ENCODE peak calls at places on chromosomes 13 and 19, in four cellular contexts. K is AG09319, O is AG04449, X is uterus. T is an unnamed sample.

GRCh38 chr13:111347438-111347837 is 27.0 kb downstream of the TEX29 start:
- DNase-seq in O (no peak), X (no peak), K (no peak), T (no peak)

GRCh38 chr13:103099894-103100293 is 33.7 kb upstream of the SLC10A2 start:
- DNase-seq in O (no peak), K (no peak), X (no peak), T (no peak)

GRCh38 chr13:109158383-109158782 is 529.0 kb downstream of the MYO16 start:
- DNase-seq in K (no peak), X (no peak), O (no peak), T (no peak)

GRCh38 chr19:21143846-21144245 is 2.0 kb downstream of the ZNF431 start:
- DNase-seq in O (no peak), X (no peak), K (no peak), T (no peak)

GRCh38 chr13:24228852-24229458 is 68.4 kb downstream of the SPATA13 start:
- DNase-seq in X (no peak), O (no peak), K (peak; percentile 53), T (no peak)

GRCh38 chr13:48975101-48975925 is at the start of gene FNDC3A:
- DNase-seq in O (no peak), X (peak; percentile 49), K (peak; percentile 16), T (no peak)

GRCh38 chr13:38394777-38395504 is 45.3 kb downstream of the UFM1 start:
- DNase-seq in K (no peak), O (no peak), X (no peak), T (no peak)

GRCh38 chr13:82248713-82249112 is 1633.6 kb downstream of the SLITRK1 start:
- DNase-seq in X (no peak), O (no peak), K (no peak), T (no peak)

GRCh38 chr13:111335263-111335662 is 14.8 kb downstream of the TEX29 start:
- DNase-seq in K (no peak), X (no peak), O (no peak), T (peak; percentile 36)

GRCh38 chr13:107809125-107809524 is 406.2 kb downstream of the LIG4 start:
- DNase-seq in X (no peak), K (no peak), O (no peak), T (no peak)

GRCh38 chr13:42757678-42758420 is 23.5 kb upstream of the FAM216B start:
- DNase-seq in O (no peak), X (no peak), K (no peak), T (no peak)

GRCh38 chr19:34733266-34733825 is 697 bp upstream of the ZNF181 start:
- DNase-seq in O (no peak), X (peak; percentile 48), K (no peak), T (no peak)

GRCh38 chr13:79802389-79803140 is 321.6 kb downstream of the NDFIP2 start:
- DNase-seq in K (no peak), X (no peak), O (no peak), T (no peak)

GRCh38 chr13:72151241-72151640 is 284.2 kb upstream of the DACH1 start:
- DNase-seq in O (peak; percentile 65), X (no peak), K (no peak), T (no peak)

GRCh38 chr19:873084-874019 is 13.9 kb downstream of the CFD start:
- DNase-seq in O (no peak), X (no peak), K (peak; percentile 31), T (no peak)

GRCh38 chr13:27918041-27918917 is 1.5 kb upstream of the PDX1 start:
- DNase-seq in O (no peak), X (no peak), K (no peak), T (no peak)

GRCh38 chr13:62243146-62243545 is 827.5 kb upstream of the PCDH20 start:
- DNase-seq in X (no peak), O (no peak), K (no peak), T (no peak)

GRCh38 chr13:20940083-20940482 is 37.5 kb upstream of the XPO4 start:
- DNase-seq in O (peak; percentile 21), K (peak; percentile 8), X (no peak), T (no peak)

GRCh38 chr19:11165486-11166030 is 10.0 kb upstream of the SPC24 start:
- DNase-seq in O (no peak), K (no peak), X (no peak), T (no peak)

GRCh38 chr13:59790626-59791025 is 373.1 kb downstream of the DIAPH3 start:
- DNase-seq in O (no peak), X (no peak), K (no peak), T (no peak)

GRCh38 chr13:86960876-86961275 is 710.3 kb upstream of the SLITRK5 start:
- DNase-seq in K (no peak), O (no peak), X (no peak), T (no peak)

GRCh38 chr19:35479278-35479677 is 11.0 kb downstream of the KRTDAP start:
- DNase-seq in K (no peak), X (no peak), O (no peak), T (no peak)

GRCh38 chr13:35699805-35700204 is 223.3 kb upstream of the MAB21L1 start:
- DNase-seq in K (peak; percentile 84), O (no peak), X (peak; percentile 51), T (no peak)

GRCh38 chr13:29595380-29596063 is at the start of gene SLC7A1:
- DNase-seq in O (no peak), K (peak; percentile 52), X (peak; percentile 67), T (peak; percentile 84)

GRCh38 chr19:55099557-55100506 is 17.6 kb downstream of the PPP1R12C start:
- DNase-seq in K (no peak), O (no peak), X (no peak), T (no peak)

GRCh38 chr13:50400930-50401553 is 385.8 kb downstream of the KCNRG start:
- DNase-seq in X (no peak), K (peak; percentile 41), O (peak; percentile 74), T (no peak)

GRCh38 chr13:22592515-22592914 is 588.3 kb upstream of the SGCG start:
- DNase-seq in X (no peak), O (no peak), K (no peak), T (no peak)

GRCh38 chr13:60759499-60759898 is 362.5 kb downstream of the TDRD3 start:
- DNase-seq in O (no peak), X (no peak), K (no peak), T (no peak)

GRCh38 chr19:36136975-36137686 is 2.7 kb upstream of the CAPNS1 start:
- DNase-seq in O (no peak), X (peak; percentile 50), K (no peak), T (no peak)

GRCh38 chr19:11064831-11065303 is 24.4 kb upstream of the LDLR start:
- DNase-seq in K (no peak), X (no peak), O (no peak), T (no peak)

GRCh38 chr13:40749327-40749726 is 21.7 kb downstream of the MRPS31 start:
- DNase-seq in X (no peak), O (no peak), K (no peak), T (no peak)

GRCh38 chr19:2112516-2113320 is 16.0 kb downstream of the IZUMO4 start:
- DNase-seq in O (no peak), K (no peak), X (no peak), T (no peak)

GRCh38 chr19:3606174-3606689 is 443 bp downstream of the TBXA2R start:
- DNase-seq in O (no peak), K (no peak), X (no peak), T (no peak)

GRCh38 chr13:43058318-43058674 is 34.9 kb downstream of the DNAJC15 start:
- DNase-seq in X (no peak), O (peak; percentile 56), K (peak; percentile 53), T (no peak)

GRCh38 chr19:17931532-17932191 is 1.2 kb upstream of the CCDC124 start:
- DNase-seq in X (no peak), K (no peak), O (no peak), T (no peak)

GRCh38 chr19:33134571-33135041 is 2.7 kb downstream of the WDR88 start:
- DNase-seq in X (no peak), K (no peak), O (no peak), T (no peak)
- TF ChIP-seq CTCF in X (no peak), K (no peak), O (no peak), T (no peak)

DNA sequence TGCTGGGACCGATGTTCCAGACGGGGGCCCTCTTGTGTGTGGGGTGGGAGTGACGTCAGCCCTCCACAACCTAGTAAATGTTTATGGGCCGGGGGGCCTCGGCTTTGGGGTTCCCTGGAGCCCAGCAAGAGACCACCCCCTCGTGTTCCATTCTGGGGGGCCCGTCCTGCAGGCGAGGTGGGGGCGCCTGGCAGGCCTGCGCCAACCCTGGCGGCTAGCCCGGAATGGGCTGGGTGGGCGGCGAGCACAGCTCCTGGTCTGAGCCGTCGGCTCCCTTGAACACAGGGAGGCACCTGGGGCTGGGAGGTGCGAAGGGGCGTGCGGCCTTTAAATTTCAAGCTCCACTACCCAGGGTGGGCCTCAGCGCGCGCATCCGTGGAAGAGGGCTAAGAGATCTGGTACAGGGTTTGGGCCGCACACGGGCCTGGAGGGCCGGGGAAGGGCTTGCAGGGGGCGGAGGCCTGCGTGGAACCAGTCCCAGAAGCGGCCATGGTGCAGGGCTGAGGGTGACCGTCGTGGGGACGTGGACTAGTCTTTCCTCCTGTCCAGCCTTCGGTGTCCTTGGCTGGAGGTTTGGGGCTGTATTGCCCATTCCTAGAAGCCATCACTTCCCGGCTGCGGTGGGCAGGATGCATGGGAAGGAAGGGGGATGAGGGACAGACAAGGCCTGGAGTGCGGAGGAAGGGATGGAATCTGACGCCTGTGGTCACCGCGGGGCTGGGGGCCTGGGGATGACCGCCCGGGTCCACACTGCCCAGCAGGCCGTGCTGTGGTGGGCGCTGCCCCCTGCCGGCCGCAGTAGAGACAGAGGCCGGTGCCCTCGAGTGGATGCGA is 11.4 kb downstream of the NDUFA11 start:
- DNase-seq in K (no peak), X (no peak), O (no peak), T (no peak)
- TF ChIP-seq CTCF in K (peak; percentile 73), X (peak; percentile 42), O (peak; percentile 93), T (peak; percentile 89)

GRCh38 chr19:15298847-15299567 is 33.3 kb downstream of the BRD4 start:
- DNase-seq in K (no peak), X (no peak), O (no peak), T (no peak)

GRCh38 chr19:15296353-15296752 is 36.0 kb downstream of the BRD4 start:
- DNase-seq in X (no peak), K (no peak), O (no peak), T (no peak)

GRCh38 chr19:15296841-15297415 is 35.4 kb downstream of the BRD4 start:
- DNase-seq in K (no peak), X (no peak), O (no peak), T (no peak)

GRCh38 chr19:15299568-15300409 is 32.5 kb downstream of the BRD4 start:
- DNase-seq in X (no peak), O (peak; percentile 70), K (no peak), T (no peak)

GRCh38 chr19:15297416-15298224 is 34.7 kb downstream of the BRD4 start:
- DNase-seq in K (peak; percentile 54), O (no peak), X (no peak), T (no peak)
- TF ChIP-seq CTCF in K (peak; percentile 7), O (no peak), X (no peak), T (no peak)

GRCh38 chr19:22882797-22883196 is 50.7 kb downstream of the ZNF723 start:
- DNase-seq in K (no peak), O (no peak), X (no peak), T (no peak)
- TF ChIP-seq CTCF in K (no peak), O (no peak), X (peak; percentile 16), T (peak; percentile 55)

DNA sequence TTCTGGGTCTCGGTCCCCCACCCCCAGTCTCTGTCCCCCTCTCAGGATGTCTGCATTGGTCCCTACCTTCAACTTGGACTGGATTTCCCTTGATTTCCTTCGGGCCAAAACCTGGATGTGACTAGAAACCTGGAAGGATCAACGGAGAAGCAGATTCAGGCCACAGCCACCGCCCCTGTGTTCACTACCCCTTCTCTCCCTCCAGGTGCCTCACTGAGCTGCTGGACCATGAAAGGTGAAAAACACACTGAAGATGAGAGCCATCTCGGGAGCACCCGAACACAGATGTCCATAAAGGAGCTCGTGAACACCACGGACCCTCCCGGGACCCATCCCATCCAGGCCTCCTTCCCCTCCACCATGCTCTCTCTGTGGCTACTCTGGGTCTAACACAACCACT is 5.0 kb downstream of the TEAD2 start:
- DNase-seq in X (no peak), O (no peak), K (no peak), T (no peak)
- TF ChIP-seq CTCF in X (no peak), O (no peak), K (no peak), T (no peak)

T was measured in type B pancreatic cell.